ENCODE peak calls at places on chromosomes 11 and 22, in nine cellular contexts. N is CD8-positive, alpha-beta memory T cell; Q is fibroblast of pulmonary artery; E is keratinocyte; Y is aorta; L is right lobe of liver; X is adrenal gland; H is dorsolateral prefrontal cortex; S is Caco-2. C is an unnamed sample.
A peak's percentile ranks its signal among the peaks of the same experiment; 100 is the strongest.

GRCh38 chr11:19698493-19699292 is 13.9 kb upstream of the NAV2 start:
- DNase-seq in L (peak; percentile 92), H (no peak), Q (peak; percentile 70), S (no peak), X (no peak), N (no peak), E (no peak), Y (no peak), C (peak; percentile 83)

GRCh38 chr22:27399161-27399560 is 402.4 kb downstream of the MN1 start:
- DNase-seq in S (no peak), X (peak; percentile 3), Q (no peak), Y (no peak), L (no peak), H (peak; percentile 46), N (no peak), E (no peak), C (no peak)

GRCh38 chr11:35056391-35057093 is 82.4 kb upstream of the CD44 start:
- DNase-seq in S (no peak), L (no peak), H (no peak), N (no peak), X (no peak), E (peak; percentile 89), Y (no peak), Q (no peak), C (no peak)

GRCh38 chr11:88555829-88556202 is 218.3 kb upstream of the CTSC start:
- DNase-seq in H (no peak), E (no peak), N (no peak), S (no peak), Y (no peak), Q (peak; percentile 57), X (no peak), L (no peak), C (no peak)

GRCh38 chr11:91804057-91804456 is 420.6 kb upstream of the FAT3 start:
- DNase-seq in Y (no peak), E (no peak), Q (peak; percentile 1), N (no peak), H (no peak), L (no peak), S (no peak), X (no peak), C (peak; percentile 33)

GRCh38 chr11:129722529-129722928 is 93.1 kb upstream of the TMEM45B start:
- DNase-seq in Y (no peak), H (no peak), X (no peak), L (no peak), E (no peak), N (no peak), Q (no peak), S (no peak), C (no peak)

GRCh38 chr11:95522871-95523270 is 266.7 kb downstream of the FAM76B start:
- DNase-seq in S (no peak), L (no peak), X (no peak), Y (no peak), H (no peak), E (peak; percentile 87), N (no peak), Q (no peak), C (no peak)

GRCh38 chr11:8333431-8334401 is 70.0 kb upstream of the LMO1 start:
- DNase-seq in E (no peak), Q (no peak), X (no peak), Y (no peak), L (no peak), S (no peak), N (no peak), H (no peak), C (no peak)

DNA sequence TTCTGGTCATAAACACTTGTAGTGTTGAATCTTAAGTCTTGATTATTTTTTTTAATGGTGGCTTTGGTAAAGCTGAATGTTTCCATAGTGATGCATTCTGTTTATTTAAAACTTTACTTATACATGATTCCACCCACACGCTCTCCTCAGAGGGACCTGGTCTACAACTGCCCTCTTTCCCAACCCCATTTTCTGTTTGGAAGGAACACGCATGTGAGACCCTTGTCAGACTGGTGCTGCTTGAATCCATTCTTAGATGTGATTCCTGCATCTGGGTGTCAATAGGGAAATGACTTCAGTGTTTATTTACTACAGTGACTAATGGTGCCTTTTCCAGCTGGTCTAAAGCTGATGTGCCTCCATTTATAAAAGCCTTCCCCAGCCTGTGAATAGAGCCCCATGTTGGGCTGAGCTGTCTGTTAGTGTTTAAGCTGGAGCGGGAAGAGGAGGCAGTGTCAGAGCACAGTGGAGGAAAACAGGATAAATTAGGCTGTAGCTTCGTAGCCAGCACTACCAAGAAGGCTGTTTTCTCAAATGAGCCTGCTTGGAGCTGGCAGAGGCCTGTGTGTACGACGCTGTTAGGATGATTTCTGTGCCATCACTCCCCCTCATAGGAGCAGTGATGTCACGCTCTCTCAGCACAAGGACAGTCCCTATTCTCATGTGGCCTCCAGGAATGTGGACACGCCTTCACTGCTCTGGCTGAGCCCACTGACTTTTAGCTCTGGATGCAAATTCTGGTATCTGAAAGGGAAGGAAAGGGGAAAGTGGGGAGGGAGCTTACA is 18.9 kb upstream of the C11orf96 start:
- DNase-seq in E (no peak), L (no peak), Y (peak; percentile 80), Q (peak; percentile 79), X (peak; percentile 89), H (peak; percentile 68), N (no peak), S (no peak), C (peak; percentile 89)
- H3K4me3 ChIP-seq in E (no peak overlapping the region), L (no peak overlapping the region), Y (no peak overlapping the region), Q (no peak overlapping the region), X (no peak overlapping the region), H (no peak overlapping the region), N (no peak overlapping the region), S (no peak overlapping the region), C (no peak overlapping the region)

GRCh38 chr11:67435031-67435726 is 2.3 kb downstream of the PTPRCAP start:
- DNase-seq in L (no peak), Y (no peak), X (no peak), E (no peak), S (no peak), H (no peak), N (peak; percentile 11), Q (no peak), C (no peak)

GRCh38 chr11:67437082-67437821 is at the start of gene PTPRCAP:
- DNase-seq in X (no peak), L (no peak), S (no peak), Q (no peak), E (no peak), Y (peak; percentile 49), N (peak; percentile 80), H (no peak), C (no peak)

GRCh38 chr11:67435727-67436458 is 1.6 kb downstream of the PTPRCAP start:
- DNase-seq in X (peak; percentile 50), Q (no peak), E (no peak), N (no peak), S (no peak), Y (no peak), L (no peak), H (no peak), C (no peak)

GRCh38 chr11:67438121-67438902 is 830 bp upstream of the PTPRCAP start:
- DNase-seq in Q (no peak), H (no peak), L (no peak), X (no peak), N (peak; percentile 70), E (no peak), S (no peak), Y (peak; percentile 63), C (no peak)

DNA sequence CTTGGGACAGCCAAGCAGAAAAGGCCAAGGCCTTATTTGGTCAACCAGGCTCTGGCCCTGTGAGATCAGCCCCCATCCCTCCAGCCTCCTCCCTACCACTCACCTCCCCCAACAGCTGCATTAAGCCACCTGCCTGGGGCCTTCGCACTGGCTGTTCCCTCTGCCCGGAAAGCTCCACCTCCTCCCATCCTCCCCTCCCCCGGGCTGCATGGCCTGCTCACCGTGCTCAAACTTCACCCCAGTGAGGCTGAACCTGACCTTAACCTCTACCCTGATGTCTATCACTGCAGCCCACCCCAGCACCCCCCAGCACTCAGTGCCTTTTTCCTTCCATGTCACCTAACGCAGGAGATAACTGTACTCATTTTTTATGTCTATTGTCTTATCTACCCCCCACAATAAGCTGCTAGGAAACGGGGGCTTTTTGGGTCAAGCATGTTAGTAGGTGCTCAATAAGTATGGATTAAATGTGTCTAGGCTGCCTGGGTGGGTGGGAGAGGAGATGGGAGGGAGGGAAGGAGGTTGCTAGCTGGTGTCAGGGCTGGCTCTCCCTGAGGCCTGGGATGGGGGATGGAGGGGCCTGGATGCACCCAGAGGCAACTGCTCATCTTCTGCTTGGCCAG is 912 bp downstream of the PTPRCAP start:
- DNase-seq in E (no peak), H (no peak), N (peak; percentile 48), S (no peak), Q (no peak), L (no peak), Y (no peak), X (no peak), C (no peak)
- H3K4me3 ChIP-seq in E (no peak overlapping the region), H (no peak overlapping the region), N (peak overlapping the region; percentile 95), S (no peak overlapping the region), Q (no peak overlapping the region), L (no peak overlapping the region), Y (no peak overlapping the region), X (no peak overlapping the region), C (no peak overlapping the region)

DNA sequence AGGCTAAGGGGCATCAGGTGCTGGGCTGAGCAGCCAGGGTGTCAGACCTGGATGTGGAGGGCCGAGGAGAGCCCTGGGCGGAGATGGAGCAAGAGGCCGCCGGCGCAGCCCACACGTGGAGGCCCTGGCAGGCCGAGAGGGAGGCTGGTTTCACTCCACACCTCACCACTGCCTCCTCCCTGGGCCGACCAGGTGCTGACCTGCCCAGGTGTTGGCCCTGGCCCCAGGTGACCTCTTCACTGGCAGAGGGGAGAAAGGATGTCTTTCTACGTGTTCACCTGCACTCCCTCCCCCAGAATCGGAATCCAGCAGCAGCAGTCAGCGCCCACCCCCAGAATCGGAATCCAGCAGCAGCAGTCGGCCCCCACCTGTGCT is 781 bp downstream of the ANO9 start:
- DNase-seq in Q (no peak), X (no peak), S (no peak), L (peak; percentile 40), E (no peak), H (no peak), N (no peak), Y (no peak), C (no peak)
- H3K4me3 ChIP-seq in Q (no peak overlapping the region), X (no peak overlapping the region), S (peak overlapping the region; percentile 74), L (no peak overlapping the region), E (peak overlapping the region; percentile 77), H (no peak overlapping the region), N (peak overlapping the region; percentile 50), Y (no peak overlapping the region), C (no peak overlapping the region)

GRCh38 chr11:113477321-113477720 is 2.1 kb upstream of the DRD2 start:
- DNase-seq in H (no peak), X (no peak), L (no peak), Y (no peak), E (no peak), S (no peak), Q (no peak), N (no peak), C (no peak)

GRCh38 chr11:113476553-113476952 is 1.4 kb upstream of the DRD2 start:
- DNase-seq in S (no peak), H (no peak), L (no peak), N (no peak), X (no peak), Q (no peak), Y (no peak), E (no peak), C (no peak)

GRCh38 chr11:113474362-113475159 is 637 bp downstream of the DRD2 start:
- DNase-seq in Y (peak; percentile 81), S (peak; percentile 95), H (peak; percentile 38), E (peak; percentile 28), Q (peak; percentile 87), X (peak; percentile 75), N (no peak), L (peak; percentile 63), C (peak; percentile 32)

GRCh38 chr11:113473983-113474361 is 1.2 kb downstream of the DRD2 start:
- DNase-seq in H (no peak), Y (no peak), E (no peak), Q (no peak), X (no peak), S (no peak), L (no peak), N (no peak), C (no peak)

DNA sequence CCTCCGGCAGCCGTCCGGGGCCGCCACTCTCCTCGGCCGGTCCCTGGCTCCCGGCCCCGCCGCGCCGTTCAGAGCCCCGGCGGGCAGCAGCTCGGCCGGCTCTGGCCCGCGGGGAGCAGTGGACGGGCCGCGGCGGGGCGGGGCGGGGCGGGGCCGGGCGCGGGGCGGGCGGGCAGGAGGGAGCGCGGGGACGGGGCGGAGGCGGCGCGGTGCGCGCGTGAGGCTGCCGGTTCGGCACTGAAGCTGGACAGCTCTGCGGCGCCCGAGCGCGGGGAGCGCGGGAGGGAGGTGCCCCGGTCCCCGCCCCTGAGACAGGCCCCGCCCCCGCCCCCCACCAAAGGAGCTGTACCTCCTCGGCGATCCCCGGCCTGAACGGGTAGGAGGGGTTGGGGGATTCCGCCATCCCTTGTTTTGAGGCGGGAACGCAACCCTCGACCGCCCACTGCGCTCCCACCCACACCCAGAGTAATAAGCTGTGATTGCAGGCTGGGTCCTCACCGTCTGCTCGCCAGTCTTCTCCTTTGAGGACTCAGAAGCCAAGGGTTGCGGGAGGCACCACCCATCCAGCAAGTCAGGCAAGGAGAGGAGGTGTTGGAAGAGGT is at the start of gene DRD2:
- DNase-seq in Y (no peak), Q (no peak), H (no peak), X (peak; percentile 27), E (no peak), S (peak; percentile 64), N (no peak), L (no peak), C (no peak)
- H3K4me3 ChIP-seq in Y (no peak within 1 kb of the TSS), Q (no peak within 1 kb of the TSS), H (peak within 1 kb of the TSS; percentile 47), X (no peak within 1 kb of the TSS), E (peak within 1 kb of the TSS; percentile 32), S (peak within 1 kb of the TSS; percentile 43), N (no peak within 1 kb of the TSS), L (no peak within 1 kb of the TSS), C (peak within 1 kb of the TSS; percentile 4)